ENCODE peak calls at places on chromosomes 5 and 9, in eight cellular contexts. W is astrocyte of the cerebellum, D is brain microvascular endothelial cell, K is cardiac muscle cell, R is dorsolateral prefrontal cortex, V is AG04450, M is AG10803, J is left lung. H is an unnamed sample.

GRCh38 chr9:70013598-70014196 is 30.0 kb upstream of the MAMDC2 start:
- DNase-seq in W (peak; percentile 69), D (no peak), K (peak; percentile 54), R (no peak), V (peak; percentile 71), M (peak; percentile 71), J (no peak), H (no peak)

GRCh38 chr5:132353593-132353992 is 15.9 kb upstream of the SLC22A5 start:
- DNase-seq in W (no peak), D (no peak), K (no peak), R (no peak), V (no peak), M (no peak), J (no peak), H (no peak)

GRCh38 chr5:9947231-9947693 is 302.4 kb downstream of the ATPSCKMT start:
- DNase-seq in W (peak; percentile 36), D (no peak), K (peak; percentile 85), R (no peak), V (no peak), M (no peak), J (no peak), H (no peak)

GRCh38 chr9:128917151-128917849 is 3.5 kb upstream of the PHYHD1 start:
- DNase-seq in W (peak; percentile 68), D (peak; percentile 32), K (peak; percentile 93), R (peak; percentile 67), V (no peak), M (peak; percentile 88), J (peak; percentile 80), H (peak; percentile 94)

GRCh38 chr9:128494743-128495124 is 9.8 kb upstream of the GLE1 start:
- DNase-seq in W (no peak), D (no peak), K (no peak), R (no peak), V (no peak), M (no peak), J (no peak), H (no peak)

GRCh38 chr9:26863074-26863473 is 29.5 kb downstream of the CAAP1 start:
- DNase-seq in W (peak; percentile 6), D (peak; percentile 6), K (peak; percentile 28), R (no peak), V (no peak), M (peak; percentile 6), J (no peak), H (no peak)

GRCh38 chr9:93682155-93682968 is 106.0 kb downstream of the PHF2 start:
- DNase-seq in W (peak; percentile 5), D (peak; percentile 43), K (peak; percentile 68), R (peak; percentile 65), V (no peak), M (peak; percentile 48), J (peak; percentile 85), H (peak; percentile 14)

GRCh38 chr9:23587433-23587832 is 238.6 kb downstream of the ELAVL2 start:
- DNase-seq in W (no peak), D (no peak), K (no peak), R (peak; percentile 85), V (no peak), M (no peak), J (no peak), H (no peak)

GRCh38 chr9:131525643-131526565 is 5.2 kb downstream of the UCK1 start:
- DNase-seq in W (no peak), D (no peak), K (no peak), R (peak; percentile 94), V (no peak), M (no peak), J (no peak), H (no peak)

GRCh38 chr5:149941795-149942194 is 2.8 kb downstream of the PDE6A start:
- DNase-seq in W (no peak), D (no peak), K (no peak), R (no peak), V (no peak), M (no peak), J (no peak), H (no peak)

GRCh38 chr9:116494815-116495634 is 192.1 kb upstream of the TRIM32 start:
- DNase-seq in W (no peak), D (no peak), K (no peak), R (no peak), V (no peak), M (no peak), J (no peak), H (no peak)

GRCh38 chr5:93191016-93191415 is 390.0 kb downstream of the NR2F1-AS1 start:
- DNase-seq in W (no peak), D (no peak), K (no peak), R (no peak), V (no peak), M (no peak), J (no peak), H (no peak)

GRCh38 chr9:96256800-96257199 is 45.2 kb downstream of the HSD17B3 start:
- DNase-seq in W (no peak), D (peak; percentile 30), K (peak; percentile 28), R (no peak), V (no peak), M (no peak), J (no peak), H (no peak)

GRCh38 chr5:80935811-80936385 is 24.3 kb upstream of the RASGRF2 start:
- DNase-seq in W (no peak), D (no peak), K (no peak), R (no peak), V (no peak), M (no peak), J (no peak), H (peak; percentile 81)

GRCh38 chr9:115050002-115050490 is 67.9 kb downstream of the TNC start:
- DNase-seq in W (no peak), D (no peak), K (no peak), R (no peak), V (no peak), M (no peak), J (no peak), H (no peak)

GRCh38 chr5:171953860-171954701 is 52.4 kb downstream of the FBXW11 start:
- DNase-seq in W (peak; percentile 24), D (peak; percentile 55), K (peak; percentile 51), R (no peak), V (peak; percentile 42), M (peak; percentile 83), J (no peak), H (no peak)

GRCh38 chr5:78562001-78562400 is 86.6 kb downstream of the LHFPL2 start:
- DNase-seq in W (no peak), D (no peak), K (no peak), R (no peak), V (no peak), M (no peak), J (no peak), H (no peak)

GRCh38 chr9:128863647-128864046 is 18.1 kb downstream of the KYAT1 start:
- DNase-seq in W (no peak), D (no peak), K (peak; percentile 69), R (peak; percentile 52), V (no peak), M (peak; percentile 44), J (peak; percentile 95), H (no peak)

GRCh38 chr5:159104058-159104651 is 4.4 kb upstream of the EBF1 start:
- DNase-seq in W (no peak), D (peak; percentile 53), K (peak; percentile 46), R (no peak), V (no peak), M (peak; percentile 19), J (peak; percentile 65), H (no peak)

GRCh38 chr9:36163049-36163839 is 5.9 kb upstream of the CCIN start:
- DNase-seq in W (peak; percentile 38), D (peak; percentile 71), K (peak; percentile 91), R (peak; percentile 58), V (no peak), M (peak; percentile 46), J (no peak), H (no peak)

GRCh38 chr5:61334224-61335196 is 2.5 kb downstream of the ZSWIM6 start:
- DNase-seq in W (no peak), D (no peak), K (peak; percentile 81), R (no peak), V (no peak), M (peak; percentile 52), J (no peak), H (no peak)

GRCh38 chr5:159341914-159342313 is 11.6 kb upstream of the IL12B start:
- DNase-seq in W (no peak), D (peak; percentile 82), K (peak; percentile 70), R (peak; percentile 43), V (no peak), M (peak; percentile 80), J (no peak), H (peak; percentile 90)

GRCh38 chr5:132300572-132301340 is 6.6 kb downstream of the SLC22A4 start:
- DNase-seq in W (no peak), D (no peak), K (no peak), R (no peak), V (no peak), M (no peak), J (no peak), H (no peak)

GRCh38 chr5:97455996-97456395 is 272.9 kb upstream of the RIOK2 start:
- DNase-seq in W (no peak), D (no peak), K (no peak), R (no peak), V (no peak), M (no peak), J (no peak), H (no peak)

GRCh38 chr9:135152608-135153337 is 65.3 kb downstream of the OLFM1 start:
- DNase-seq in W (no peak), D (no peak), K (no peak), R (no peak), V (no peak), M (no peak), J (peak; percentile 50), H (no peak)

GRCh38 chr9:75482566-75482965 is 394.3 kb downstream of the OSTF1 start:
- DNase-seq in W (no peak), D (peak; percentile 1), K (no peak), R (no peak), V (no peak), M (no peak), J (no peak), H (no peak)
- TF ChIP-seq CTCF in W (no peak), D (no peak), K (no peak), R (no peak), V (no peak), M (no peak), J (no peak), H (no peak)

DNA sequence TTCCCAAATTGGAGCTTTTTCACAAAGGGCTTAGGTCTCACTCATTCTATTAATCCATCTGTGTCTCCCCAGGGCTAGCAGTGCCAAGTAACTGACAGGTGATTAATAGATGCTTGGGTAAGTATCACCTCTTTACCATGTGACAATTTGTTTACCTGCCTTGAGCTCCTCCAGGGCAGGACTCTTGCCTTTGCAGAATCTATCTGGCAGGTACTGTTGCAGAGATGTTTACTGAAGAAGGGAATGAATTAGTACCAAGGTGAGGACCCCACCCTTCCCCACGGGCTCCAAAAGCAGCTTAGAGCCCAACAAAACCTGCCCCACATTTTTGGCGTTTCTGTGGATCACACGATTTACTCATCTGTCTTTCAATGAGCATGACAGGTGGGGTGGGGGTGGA is 698 bp upstream of the TGFBI start:
- DNase-seq in W (no peak), D (no peak), K (no peak), R (no peak), V (no peak), M (no peak), J (no peak), H (no peak)
- H3K4me3 ChIP-seq in W (peak overlapping the region; percentile 89), D (no peak overlapping the region), K (no peak overlapping the region), R (no peak overlapping the region), V (no peak overlapping the region), M (no peak overlapping the region), J (no peak overlapping the region), H (no peak overlapping the region)

GRCh38 chr5:27242258-27242626 is 203.9 kb upstream of the CDH9 start:
- DNase-seq in W (no peak), D (no peak), K (no peak), R (no peak), V (no peak), M (no peak), J (no peak), H (no peak)
- TF ChIP-seq CTCF in W (no peak), D (no peak), K (no peak), R (no peak), V (no peak), M (no peak), J (no peak), H (no peak)

GRCh38 chr5:167895899-167896659 is 395.4 kb upstream of the WWC1 start:
- DNase-seq in W (no peak), D (no peak), K (no peak), R (no peak), V (no peak), M (peak; percentile 83), J (no peak), H (no peak)
- H3K4me3 ChIP-seq in W (no peak overlapping the region), D (no peak overlapping the region), K (no peak overlapping the region), R (no peak overlapping the region), V (no peak overlapping the region), M (no peak overlapping the region), J (no peak overlapping the region), H (no peak overlapping the region)